ENCODE peak calls at places on chromosomes 13 and 19, in four cellular contexts. One of them, this sample, is unnamed.

GRCh38 chr13:39159393-39159792 is 121.1 kb downstream of the NHLRC3 start:
- DNase-seq in HCT116: no peak
- DNase-seq in Peyer's patch: no peak
- DNase-seq in tibial nerve: no peak
- DNase-seq in this sample: no peak

GRCh38 chr13:85445534-85445933 is 353.7 kb downstream of the SLITRK6 start:
- DNase-seq in Peyer's patch: no peak
- DNase-seq in HCT116: no peak
- DNase-seq in tibial nerve: no peak
- DNase-seq in this sample: no peak

GRCh38 chr19:48111280-48111679 is 663 bp upstream of the PLA2G4C start:
- DNase-seq in tibial nerve: no peak
- DNase-seq in HCT116: no peak
- DNase-seq in Peyer's patch: no peak
- DNase-seq in this sample: no peak

GRCh38 chr19:29687244-29687896 is 22.1 kb downstream of the PLEKHF1 start:
- DNase-seq in Peyer's patch: peak; percentile 53
- DNase-seq in HCT116: no peak
- DNase-seq in tibial nerve: peak; percentile 67
- DNase-seq in this sample: no peak

GRCh38 chr13:28684257-28684656 is 25.3 kb downstream of the POMP start:
- DNase-seq in HCT116: no peak
- DNase-seq in Peyer's patch: peak; percentile 61
- DNase-seq in tibial nerve: no peak
- DNase-seq in this sample: no peak

GRCh38 chr13:32663660-32664059 is 77.4 kb downstream of the PDS5B start:
- DNase-seq in HCT116: no peak
- DNase-seq in tibial nerve: no peak
- DNase-seq in Peyer's patch: no peak
- DNase-seq in this sample: no peak

GRCh38 chr13:27721681-27722080 is 70.6 kb upstream of the GSX1 start:
- DNase-seq in Peyer's patch: no peak
- DNase-seq in HCT116: no peak
- DNase-seq in tibial nerve: no peak
- DNase-seq in this sample: no peak

GRCh38 chr19:14561832-14562351 is 10.0 kb downstream of the NDUFB7 start:
- DNase-seq in Peyer's patch: no peak
- DNase-seq in HCT116: no peak
- DNase-seq in tibial nerve: no peak
- DNase-seq in this sample: peak; percentile 61

GRCh38 chr13:80341098-80341701 is at the start of gene SPRY2:
- DNase-seq in tibial nerve: peak; percentile 91
- DNase-seq in HCT116: peak; percentile 68
- DNase-seq in Peyer's patch: peak; percentile 95
- DNase-seq in this sample: peak; percentile 70

GRCh38 chr13:106118050-106118449 is 417.4 kb downstream of the EFNB2 start:
- DNase-seq in Peyer's patch: no peak
- DNase-seq in HCT116: no peak
- DNase-seq in tibial nerve: no peak
- DNase-seq in this sample: no peak

GRCh38 chr19:58020129-58020528 is 13.7 kb upstream of the ZSCAN1 start:
- DNase-seq in Peyer's patch: no peak
- DNase-seq in HCT116: no peak
- DNase-seq in tibial nerve: no peak
- DNase-seq in this sample: no peak

GRCh38 chr13:90156390-90156789 is 1191.1 kb upstream of the MIR17HG start:
- DNase-seq in tibial nerve: no peak
- DNase-seq in Peyer's patch: no peak
- DNase-seq in HCT116: no peak
- DNase-seq in this sample: no peak

GRCh38 chr19:5534787-5535586 is 32.8 kb downstream of the TINCR start:
- DNase-seq in Peyer's patch: no peak
- DNase-seq in tibial nerve: no peak
- DNase-seq in HCT116: peak; percentile 77
- DNase-seq in this sample: peak; percentile 5

GRCh38 chr13:108227651-108228272 is 9.6 kb downstream of the ABHD13 start:
- DNase-seq in HCT116: peak; percentile 19
- DNase-seq in Peyer's patch: peak; percentile 51
- DNase-seq in tibial nerve: peak; percentile 72
- DNase-seq in this sample: peak; percentile 48

GRCh38 chr19:10238172-10238783 is 7.1 kb upstream of the S1PR2 start:
- DNase-seq in tibial nerve: no peak
- DNase-seq in Peyer's patch: peak; percentile 63
- DNase-seq in HCT116: no peak
- DNase-seq in this sample: peak; percentile 50

GRCh38 chr19:32404939-32405430 is 585 bp upstream of the DPY19L3 start:
- DNase-seq in tibial nerve: peak; percentile 50
- DNase-seq in HCT116: no peak
- DNase-seq in Peyer's patch: peak; percentile 72
- DNase-seq in this sample: no peak

GRCh38 chr19:29626386-29626785 is 20.3 kb downstream of the POP4 start:
- DNase-seq in Peyer's patch: no peak
- DNase-seq in tibial nerve: no peak
- DNase-seq in HCT116: no peak
- DNase-seq in this sample: no peak

GRCh38 chr19:43799502-43800142 is 2.6 kb downstream of the LYPD5 start:
- DNase-seq in Peyer's patch: no peak
- DNase-seq in HCT116: no peak
- DNase-seq in tibial nerve: no peak
- DNase-seq in this sample: no peak

GRCh38 chr19:30130356-30131122 is 188.5 kb downstream of the URI1 start:
- DNase-seq in HCT116: no peak
- DNase-seq in Peyer's patch: no peak
- DNase-seq in tibial nerve: no peak
- DNase-seq in this sample: no peak

GRCh38 chr19:55820037-55820436 is 11.8 kb downstream of the NLRP11 start:
- DNase-seq in Peyer's patch: no peak
- DNase-seq in HCT116: no peak
- DNase-seq in tibial nerve: no peak
- DNase-seq in this sample: peak; percentile 19

GRCh38 chr19:4049432-4049831 is 17.3 kb downstream of the ZBTB7A start:
- DNase-seq in tibial nerve: no peak
- DNase-seq in Peyer's patch: no peak
- DNase-seq in HCT116: no peak
- DNase-seq in this sample: no peak

GRCh38 chr19:10228925-10229324 is 2.2 kb downstream of the S1PR2 start:
- DNase-seq in HCT116: no peak
- DNase-seq in Peyer's patch: peak; percentile 66
- DNase-seq in tibial nerve: peak; percentile 31
- DNase-seq in this sample: peak; percentile 73

GRCh38 chr13:29526741-29527140 is 68.7 kb downstream of the SLC7A1 start:
- DNase-seq in tibial nerve: no peak
- DNase-seq in Peyer's patch: no peak
- DNase-seq in HCT116: no peak
- DNase-seq in this sample: no peak

GRCh38 chr19:31338069-31338767 is 11.0 kb downstream of the TSHZ3 start:
- DNase-seq in tibial nerve: peak; percentile 67
- DNase-seq in Peyer's patch: peak; percentile 59
- DNase-seq in HCT116: no peak
- DNase-seq in this sample: no peak

GRCh38 chr19:29188704-29189375 is 24.1 kb downstream of the UQCRFS1 start:
- DNase-seq in tibial nerve: no peak
- DNase-seq in Peyer's patch: no peak
- DNase-seq in HCT116: no peak
- DNase-seq in this sample: no peak

GRCh38 chr13:28347456-28348371 is 147.2 kb downstream of the FLT1 start:
- DNase-seq in tibial nerve: no peak
- DNase-seq in HCT116: no peak
- DNase-seq in Peyer's patch: no peak
- DNase-seq in this sample: no peak

GRCh38 chr13:29503041-29503837 is 92.2 kb downstream of the SLC7A1 start:
- DNase-seq in HCT116: no peak
- DNase-seq in Peyer's patch: no peak
- DNase-seq in tibial nerve: no peak
- DNase-seq in this sample: no peak

GRCh38 chr19:10677796-10678195 is 23.4 kb upstream of the QTRT1 start:
- DNase-seq in tibial nerve: no peak
- DNase-seq in HCT116: no peak
- DNase-seq in Peyer's patch: no peak
- DNase-seq in this sample: no peak

GRCh38 chr19:14361824-14362223 is 19.4 kb upstream of the ADGRE5 start:
- DNase-seq in Peyer's patch: peak; percentile 55
- DNase-seq in tibial nerve: no peak
- DNase-seq in HCT116: no peak
- DNase-seq in this sample: peak; percentile 76

GRCh38 chr13:110640591-110641029 is 25.3 kb downstream of the NAXD start:
- DNase-seq in tibial nerve: no peak
- DNase-seq in Peyer's patch: no peak
- DNase-seq in HCT116: no peak
- DNase-seq in this sample: no peak

GRCh38 chr13:80337011-80337688 is 3.8 kb downstream of the SPRY2 start:
- DNase-seq in Peyer's patch: no peak
- DNase-seq in HCT116: no peak
- DNase-seq in tibial nerve: no peak
- DNase-seq in this sample: no peak

GRCh38 chr19:54017266-54017665 is 25.8 kb downstream of the CACNG6 start:
- DNase-seq in HCT116: no peak
- DNase-seq in tibial nerve: no peak
- DNase-seq in Peyer's patch: no peak
- DNase-seq in this sample: no peak

GRCh38 chr13:87671824-87672603 is 843 bp downstream of the SLITRK5 start:
- DNase-seq in Peyer's patch: peak; percentile 39
- DNase-seq in HCT116: no peak
- DNase-seq in tibial nerve: no peak
- DNase-seq in this sample: no peak

GRCh38 chr19:56884481-56884880 is 44.0 kb upstream of the PEG3 start:
- DNase-seq in tibial nerve: no peak
- DNase-seq in HCT116: no peak
- DNase-seq in Peyer's patch: no peak
- DNase-seq in this sample: no peak

GRCh38 chr13:33640832-33641231 is 177.1 kb upstream of the RFC3 start:
- DNase-seq in HCT116: no peak
- DNase-seq in tibial nerve: no peak
- DNase-seq in Peyer's patch: no peak
- DNase-seq in this sample: no peak

GRCh38 chr19:7229735-7230134 is 64.5 kb downstream of the INSR start:
- DNase-seq in tibial nerve: no peak
- DNase-seq in HCT116: no peak
- DNase-seq in Peyer's patch: no peak
- DNase-seq in this sample: no peak

GRCh38 chr13:100440756-100441421 is 147.7 kb downstream of the GGACT start:
- DNase-seq in Peyer's patch: no peak
- DNase-seq in HCT116: no peak
- DNase-seq in tibial nerve: no peak
- DNase-seq in this sample: no peak

GRCh38 chr13:73579574-73580274 is 520.9 kb downstream of the KLF5 start:
- DNase-seq in HCT116: no peak
- DNase-seq in tibial nerve: no peak
- DNase-seq in Peyer's patch: no peak
- DNase-seq in this sample: no peak

GRCh38 chr13:41520699-41521630 is 63.6 kb downstream of the RGCC start:
- DNase-seq in tibial nerve: no peak
- DNase-seq in Peyer's patch: peak; percentile 41
- DNase-seq in HCT116: no peak
- DNase-seq in this sample: no peak

GRCh38 chr13:55361141-55361540 is 1779.6 kb upstream of the PRR20A start:
- DNase-seq in tibial nerve: no peak
- DNase-seq in HCT116: no peak
- DNase-seq in Peyer's patch: no peak
- DNase-seq in this sample: no peak

DNA sequence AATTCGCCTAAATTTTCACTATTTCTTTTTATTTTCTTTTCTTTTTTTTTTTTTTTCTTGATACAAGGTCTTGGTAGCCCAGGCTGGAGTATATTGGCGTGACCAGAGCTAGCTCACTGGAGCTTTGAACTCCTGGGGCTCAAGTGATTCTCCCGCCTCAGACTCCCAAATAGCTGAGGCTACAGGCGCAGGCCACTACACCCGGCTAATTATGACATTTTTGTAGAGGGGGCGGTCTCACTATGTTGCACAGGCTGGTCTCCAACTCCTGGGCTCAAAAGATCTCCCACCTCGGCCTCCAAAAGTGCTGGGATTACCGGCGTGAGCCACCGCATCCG is 37.3 kb upstream of the LSM14A start:
- DNase-seq in Peyer's patch: no peak
- DNase-seq in HCT116: no peak
- DNase-seq in tibial nerve: no peak
- DNase-seq in this sample: no peak
- H3K4me3 ChIP-seq in Peyer's patch: peak overlapping the region; percentile 55
- H3K4me3 ChIP-seq in HCT116: peak overlapping the region; percentile 88
- H3K4me3 ChIP-seq in tibial nerve: peak overlapping the region; percentile 81
- H3K4me3 ChIP-seq in this sample: peak overlapping the region; percentile 97

GRCh38 chr13:50942630-50943311 is 33.2 kb downstream of the RNASEH2B start:
- DNase-seq in HCT116: no peak
- DNase-seq in Peyer's patch: no peak
- DNase-seq in tibial nerve: no peak
- DNase-seq in this sample: no peak
- TF ChIP-seq CTCF in HCT116: no peak
- TF ChIP-seq CTCF in Peyer's patch: no peak
- TF ChIP-seq CTCF in tibial nerve: no peak
- TF ChIP-seq CTCF in this sample: no peak

GRCh38 chr19:39126312-39126561 is 651 bp downstream of the PAK4 start:
- DNase-seq in Peyer's patch: no peak
- DNase-seq in tibial nerve: no peak
- DNase-seq in HCT116: no peak
- DNase-seq in this sample: no peak
- H3K4me3 ChIP-seq in Peyer's patch: peak overlapping the region; percentile 69
- H3K4me3 ChIP-seq in tibial nerve: peak overlapping the region; percentile 93
- H3K4me3 ChIP-seq in HCT116: peak overlapping the region; percentile 99
- H3K4me3 ChIP-seq in this sample: peak overlapping the region; percentile 85

GRCh38 chr13:95494082-95494681 is 58.3 kb upstream of the CLDN10 start:
- DNase-seq in HCT116: peak; percentile 62
- DNase-seq in Peyer's patch: no peak
- DNase-seq in tibial nerve: peak; percentile 39
- DNase-seq in this sample: peak; percentile 76
- TF ChIP-seq CTCF in HCT116: peak; percentile 77
- TF ChIP-seq CTCF in Peyer's patch: peak; percentile 59
- TF ChIP-seq CTCF in tibial nerve: no peak
- TF ChIP-seq CTCF in this sample: peak; percentile 56

GRCh38 chr19:2041686-2042484 is 9.2 kb downstream of the MKNK2 start:
- DNase-seq in Peyer's patch: peak; percentile 99
- DNase-seq in tibial nerve: peak; percentile 92
- DNase-seq in HCT116: peak; percentile 82
- DNase-seq in this sample: peak; percentile 99

GRCh38 chr19:2040647-2041435 is 10.2 kb downstream of the MKNK2 start:
- DNase-seq in Peyer's patch: no peak
- DNase-seq in tibial nerve: no peak
- DNase-seq in HCT116: no peak
- DNase-seq in this sample: peak; percentile 19

GRCh38 chr19:2039959-2040646 is 10.9 kb downstream of the MKNK2 start:
- DNase-seq in tibial nerve: no peak
- DNase-seq in Peyer's patch: no peak
- DNase-seq in HCT116: no peak
- DNase-seq in this sample: peak; percentile 14

GRCh38 chr19:2042485-2043268 is 8.4 kb downstream of the MKNK2 start:
- DNase-seq in tibial nerve: no peak
- DNase-seq in HCT116: no peak
- DNase-seq in Peyer's patch: peak; percentile 68
- DNase-seq in this sample: peak; percentile 37

GRCh38 chr19:2041436-2041685 is 9.7 kb downstream of the MKNK2 start:
- DNase-seq in tibial nerve: no peak
- DNase-seq in HCT116: no peak
- DNase-seq in Peyer's patch: no peak
- DNase-seq in this sample: no peak
- H3K4me3 ChIP-seq in tibial nerve: peak overlapping the region; percentile 36
- H3K4me3 ChIP-seq in HCT116: no peak overlapping the region
- H3K4me3 ChIP-seq in Peyer's patch: peak overlapping the region; percentile 34
- H3K4me3 ChIP-seq in this sample: peak overlapping the region; percentile 42

This sample was measured in GM12865.